ENCODE peak calls at places on chromosomes 16 and 17, in five cellular contexts. J, A, Z, G and W are unnamed samples.
A peak's percentile ranks its signal among the peaks of the same experiment; 100 is the strongest.

GRCh38 chr17:78357177-78357586 is 2.7 kb downstream of the SOCS3 start:
- DNase-seq in J (no peak), Z (peak; percentile 81), G (no peak), A (no peak), W (no peak)

GRCh38 chr16:10510279-10510678 is 70.1 kb downstream of the EMP2 start:
- DNase-seq in A (no peak), G (no peak), J (no peak), Z (no peak), W (no peak)

GRCh38 chr17:61694095-61694494 is 103.1 kb upstream of the NACA2 start:
- DNase-seq in J (no peak), Z (no peak), A (no peak), G (no peak), W (no peak)

GRCh38 chr17:75405365-75406221 is at the start of gene GRB2:
- DNase-seq in Z (peak; percentile 100), G (peak; percentile 97), J (peak; percentile 100), A (peak; percentile 98), W (peak; percentile 98)

GRCh38 chr16:53132406-53132805 is 77.6 kb downstream of the CHD9 start:
- DNase-seq in G (no peak), Z (no peak), A (no peak), J (no peak), W (no peak)

GRCh38 chr16:57504001-57504400 is 17.7 kb upstream of the DOK4 start:
- DNase-seq in J (no peak), G (no peak), A (no peak), Z (peak; percentile 28), W (no peak)

GRCh38 chr17:81230043-81230820 is 7.5 kb upstream of the CEP131 start:
- DNase-seq in G (no peak), J (no peak), Z (no peak), A (no peak), W (no peak)

GRCh38 chr17:67392111-67392510 is 15.0 kb downstream of the PITPNC1 start:
- DNase-seq in A (no peak), Z (no peak), J (no peak), G (no peak), W (no peak)

GRCh38 chr17:63096426-63096825 is 130.4 kb downstream of the TANC2 start:
- DNase-seq in Z (no peak), J (no peak), G (no peak), A (no peak), W (no peak)

GRCh38 chr17:67212716-67213417 is 32.1 kb downstream of the HELZ start:
- DNase-seq in J (no peak), A (no peak), G (no peak), Z (no peak), W (no peak)

GRCh38 chr16:71499775-71500364 is 10.7 kb upstream of the ZNF19 start:
- DNase-seq in J (peak; percentile 9), A (peak; percentile 72), G (peak; percentile 66), Z (no peak), W (no peak)

GRCh38 chr16:67301080-67301757 is 21.9 kb downstream of the PLEKHG4 start:
- DNase-seq in Z (no peak), G (no peak), J (no peak), A (no peak), W (no peak)

GRCh38 chr16:2810651-2811050 is 6.4 kb upstream of the PRSS21 start:
- DNase-seq in J (no peak), Z (no peak), G (no peak), A (no peak), W (peak; percentile 10)

GRCh38 chr16:76386784-76387183 is 109.6 kb downstream of the CNTNAP4 start:
- DNase-seq in G (peak; percentile 32), Z (no peak), A (no peak), J (no peak), W (no peak)

GRCh38 chr17:5362162-5362811 is 57.2 kb downstream of the NUP88 start:
- DNase-seq in Z (no peak), J (no peak), G (no peak), A (no peak), W (no peak)

GRCh38 chr16:79897444-79898146 is 297.1 kb upstream of the MAF start:
- DNase-seq in A (no peak), J (no peak), G (no peak), Z (no peak), W (peak; percentile 26)

GRCh38 chr17:40371261-40371929 is 6.9 kb upstream of the GJD3 start:
- DNase-seq in J (no peak), Z (no peak), G (no peak), A (peak; percentile 72), W (no peak)

GRCh38 chr16:24036614-24037013 is 200.8 kb downstream of the PRKCB start:
- DNase-seq in A (peak; percentile 46), G (peak; percentile 79), J (peak; percentile 9), Z (no peak), W (peak; percentile 25)

GRCh38 chr16:12318661-12319463 is 342.3 kb downstream of the SNX29 start:
- DNase-seq in G (no peak), J (no peak), A (no peak), Z (no peak), W (no peak)

GRCh38 chr16:66591018-66591417 is 11.8 kb downstream of the CMTM2 start:
- DNase-seq in Z (no peak), G (no peak), J (no peak), A (no peak), W (no peak)

GRCh38 chr16:56657555-56658430 is at the start of gene MT1F:
- DNase-seq in J (peak; percentile 59), Z (peak; percentile 82), G (peak; percentile 87), A (peak; percentile 78), W (peak; percentile 96)

GRCh38 chr16:4200781-4201137 is 41.1 kb downstream of the SRL start:
- DNase-seq in A (no peak), G (no peak), Z (no peak), J (no peak), W (no peak)

GRCh38 chr16:77531741-77532140 is 96.9 kb upstream of the ADAMTS18 start:
- DNase-seq in Z (no peak), A (no peak), G (no peak), J (no peak), W (no peak)

GRCh38 chr17:82871056-82871775 is 31.4 kb upstream of the ZNF750 start:
- DNase-seq in G (no peak), Z (peak; percentile 63), A (peak; percentile 17), J (no peak), W (no peak)

GRCh38 chr16:15523092-15523541 is 88.7 kb downstream of the BMERB1 start:
- DNase-seq in G (no peak), Z (no peak), J (no peak), A (peak; percentile 73), W (peak; percentile 50)

GRCh38 chr17:61495161-61495857 is 43.1 kb downstream of the TBX4 start:
- DNase-seq in Z (no peak), G (no peak), J (no peak), A (peak; percentile 7), W (no peak)

GRCh38 chr17:78407387-78407990 is 29.0 kb downstream of the PGS1 start:
- DNase-seq in J (no peak), Z (no peak), A (no peak), G (no peak), W (no peak)

GRCh38 chr17:58285422-58285810 is 4.7 kb upstream of the MPO start:
- DNase-seq in G (no peak), A (no peak), Z (no peak), J (no peak), W (no peak)

GRCh38 chr17:64327201-64327930 is 63.3 kb downstream of the PECAM1 start:
- DNase-seq in G (no peak), J (no peak), A (no peak), Z (peak; percentile 77), W (no peak)

GRCh38 chr17:74776044-74776962 is at the start of gene NAT9:
- DNase-seq in Z (peak; percentile 100), A (peak; percentile 96), J (peak; percentile 100), G (peak; percentile 96), W (peak; percentile 96)